ENCODE peak calls at places on chromosomes 5 and 9, in ten cellular contexts. F, O, C, Z, H, M, R, V, P and S are unnamed samples.

GRCh38 chr5:100877277-100877676 is 25.8 kb downstream of the ST8SIA4 start:
- DNase-seq in F (no peak), O (no peak), C (no peak), Z (no peak), H (no peak), M (peak), R (no peak), V (peak), P (no peak), S (no peak)

GRCh38 chr9:97398999-97399758 is 12.7 kb upstream of the TDRD7 start:
- DNase-seq in F (no peak), O (peak), C (peak), Z (no peak), H (peak), M (no peak), R (peak), V (peak), P (peak), S (peak)

GRCh38 chr5:157063776-157064430 is 5.0 kb upstream of the HAVCR1 start:
- DNase-seq in F (no peak), O (no peak), C (no peak), Z (no peak), H (no peak), M (no peak), R (no peak), V (no peak), P (no peak), S (no peak)

GRCh38 chr9:3241290-3241689 is 284.5 kb downstream of the RFX3 start:
- DNase-seq in F (no peak), O (no peak), C (no peak), Z (no peak), H (no peak), M (no peak), R (peak), V (no peak), P (no peak), S (no peak)

GRCh38 chr5:1245901-1246576 is 20.9 kb downstream of the SLC6A18 start:
- DNase-seq in F (no peak), O (no peak), C (no peak), Z (no peak), H (no peak), M (no peak), R (no peak), V (no peak), P (no peak), S (no peak)

GRCh38 chr5:168324864-168325615 is 33.6 kb downstream of the WWC1 start:
- DNase-seq in F (no peak), O (no peak), C (no peak), Z (no peak), H (no peak), M (no peak), R (no peak), V (peak), P (no peak), S (no peak)

GRCh38 chr5:96463106-96463505 is 30.1 kb upstream of the PCSK1 start:
- DNase-seq in F (peak), O (peak), C (no peak), Z (no peak), H (no peak), M (no peak), R (peak), V (no peak), P (no peak), S (no peak)

GRCh38 chr5:77256406-77256805 is 45.9 kb downstream of the PDE8B start:
- DNase-seq in F (no peak), O (no peak), C (no peak), Z (no peak), H (no peak), M (no peak), R (no peak), V (no peak), P (no peak), S (no peak)

GRCh38 chr5:178817506-178817905 is 42.2 kb upstream of the ZNF354B start:
- DNase-seq in F (no peak), O (no peak), C (no peak), Z (no peak), H (no peak), M (no peak), R (no peak), V (no peak), P (no peak), S (no peak)

GRCh38 chr5:105754056-105754455 is 1916.7 kb downstream of the EFNA5 start:
- DNase-seq in F (no peak), O (no peak), C (no peak), Z (no peak), H (no peak), M (no peak), R (peak), V (no peak), P (no peak), S (no peak)